ENCODE peak calls at places on chromosomes 3 and 15, in seven cellular contexts. P is A549; O is kidney epithelial cell; J is KG1; T is activated naive CD4-positive, alpha-beta T cell; S is T-cell; U is M059J. L is an unnamed sample.

GRCh38 chr3:194255252-194256039 is 95.7 kb downstream of the CPN2 start:
- DNase-seq in T (peak), U (no peak), S (peak), O (no peak), J (peak), P (no peak), L (no peak)

GRCh38 chr3:45367451-45367850 is 20.9 kb upstream of the LARS2 start:
- DNase-seq in O (peak), P (peak), S (no peak), T (no peak), U (peak), J (no peak), L (no peak)

GRCh38 chr3:126208618-126209256 is 28.4 kb upstream of the ALDH1L1 start:
- DNase-seq in U (peak), O (peak), S (no peak), T (no peak), P (peak), J (no peak), L (peak)

GRCh38 chr3:128698211-128699011 is 27.6 kb upstream of the RAB7A start:
- DNase-seq in P (peak), U (peak), O (no peak), S (no peak), T (peak), J (peak), L (peak)

GRCh38 chr15:42065008-42065407 is 29.4 kb downstream of the PLA2G4D start:
- DNase-seq in O (no peak), S (no peak), P (no peak), J (no peak), T (no peak), U (peak), L (no peak)

GRCh38 chr3:110738531-110738930 is 333.1 kb upstream of the NECTIN3 start:
- DNase-seq in O (no peak), T (no peak), S (no peak), U (peak), P (no peak), J (no peak), L (no peak)

GRCh38 chr15:74176262-74177208 is 3.0 kb downstream of the ISLR start:
- DNase-seq in T (no peak), S (no peak), U (no peak), J (no peak), O (no peak), P (no peak), L (no peak)

GRCh38 chr3:79766474-79767193 is 1.2 kb downstream of the ROBO1 start:
- DNase-seq in S (no peak), T (no peak), P (no peak), U (no peak), O (no peak), J (no peak), L (no peak)

GRCh38 chr3:35946121-35946856 is 307.0 kb downstream of the ARPP21 start:
- DNase-seq in P (peak), J (no peak), S (no peak), U (peak), O (no peak), T (no peak), L (peak)

GRCh38 chr3:189937302-189938255 is 183.1 kb downstream of the P3H2 start:
- DNase-seq in S (no peak), P (peak), T (no peak), O (peak), U (peak), J (no peak), L (peak)

GRCh38 chr3:130826516-130826915 is 67.4 kb upstream of the ATP2C1 start:
- DNase-seq in T (no peak), S (no peak), P (no peak), U (no peak), O (no peak), J (no peak), L (no peak)

GRCh38 chr3:185613016-185613415 is 26.9 kb downstream of the SENP2 start:
- DNase-seq in T (no peak), S (no peak), J (no peak), O (no peak), U (no peak), P (no peak), L (no peak)

GRCh38 chr3:105611304-105612192 is 244.8 kb downstream of the ALCAM start:
- DNase-seq in P (no peak), U (no peak), T (no peak), S (no peak), J (no peak), O (no peak), L (peak)

GRCh38 chr3:48470286-48470685 is 23.7 kb downstream of the ATRIP start:
- DNase-seq in T (no peak), U (no peak), J (no peak), S (no peak), O (no peak), P (no peak), L (no peak)

GRCh38 chr15:41489641-41490040 is 4.0 kb upstream of the ITPKA start:
- DNase-seq in P (no peak), U (no peak), T (no peak), J (no peak), O (no peak), S (no peak), L (no peak)

GRCh38 chr15:78625621-78626280 is 5.0 kb upstream of the CHRNA3 start:
- DNase-seq in U (no peak), P (no peak), S (no peak), O (no peak), J (no peak), T (no peak), L (no peak)

GRCh38 chr3:134333522-134334181 is 40.6 kb downstream of the AMOTL2 start:
- DNase-seq in P (peak), U (peak), T (no peak), S (no peak), O (no peak), J (no peak), L (peak)

GRCh38 chr15:47301481-47301880 is 415.8 kb upstream of the SEMA6D start:
- DNase-seq in S (no peak), U (no peak), P (no peak), T (no peak), O (no peak), J (no peak), L (no peak)

GRCh38 chr3:8420613-8421012 is 81.0 kb upstream of the LMCD1 start:
- DNase-seq in T (no peak), U (no peak), P (no peak), J (no peak), S (no peak), O (no peak), L (no peak)

GRCh38 chr3:34843479-34843870 is 795.9 kb upstream of the ARPP21 start:
- DNase-seq in J (no peak), U (no peak), P (no peak), O (peak), S (no peak), T (no peak), L (no peak)